ENCODE peak calls at places on chromosomes 13 and 19, in nine cellular contexts. O, H, A, I, K, G, C, Z and W are unnamed samples.

GRCh38 chr13:87536899-87537298 is 134.3 kb upstream of the SLITRK5 start:
- DNase-seq in O (no peak), H (no peak), A (no peak), I (no peak), K (no peak), G (no peak), C (no peak), Z (no peak), W (no peak)

GRCh38 chr13:102286326-102286725 is 115.5 kb downstream of the FGF14 start:
- DNase-seq in O (no peak), H (no peak), A (peak), I (no peak), K (no peak), G (peak), C (peak), Z (peak), W (no peak)

GRCh38 chr13:95809429-95809828 is 132.5 kb downstream of the DNAJC3 start:
- DNase-seq in O (no peak), H (peak), A (no peak), I (no peak), K (no peak), G (no peak), C (no peak), Z (no peak), W (no peak)

GRCh38 chr19:47310819-47311218 is 1.2 kb downstream of the C5AR1 start:
- DNase-seq in O (no peak), H (no peak), A (peak), I (no peak), K (no peak), G (peak), C (peak), Z (peak), W (no peak)

GRCh38 chr13:84362777-84363176 is 480.5 kb upstream of the SLITRK1 start:
- DNase-seq in O (no peak), H (no peak), A (no peak), I (no peak), K (no peak), G (no peak), C (peak), Z (no peak), W (no peak)

GRCh38 chr13:35797244-35797643 is 320.8 kb upstream of the MAB21L1 start:
- DNase-seq in O (no peak), H (no peak), A (no peak), I (no peak), K (no peak), G (no peak), C (no peak), Z (no peak), W (no peak)

GRCh38 chr13:41505209-41505835 is 48.0 kb downstream of the RGCC start:
- DNase-seq in O (no peak), H (no peak), A (peak), I (no peak), K (no peak), G (no peak), C (peak), Z (peak), W (no peak)

GRCh38 chr13:33164331-33164730 is 121.2 kb downstream of the STARD13 start:
- DNase-seq in O (no peak), H (no peak), A (no peak), I (no peak), K (no peak), G (peak), C (no peak), Z (no peak), W (no peak)

GRCh38 chr19:54606891-54607781 is 13.7 kb downstream of the LILRA1 start:
- DNase-seq in O (no peak), H (no peak), A (no peak), I (no peak), K (no peak), G (no peak), C (no peak), Z (no peak), W (no peak)

GRCh38 chr13:74575729-74576125 is 441.5 kb upstream of the KLF12 start:
- DNase-seq in O (peak), H (peak), A (peak), I (no peak), K (peak), G (no peak), C (peak), Z (peak), W (no peak)

GRCh38 chr19:47036233-47036651 is 12.2 kb downstream of the TMEM160 start:
- DNase-seq in O (peak), H (peak), A (no peak), I (no peak), K (no peak), G (no peak), C (peak), Z (peak), W (peak)

GRCh38 chr19:50696065-50696425 is 23.6 kb downstream of the SHANK1 start:
- DNase-seq in O (no peak), H (no peak), A (no peak), I (no peak), K (no peak), G (no peak), C (no peak), Z (no peak), W (no peak)
- H3K9ac ChIP-seq in O (no peak), H (no peak), A (no peak), I (no peak), K (peak), G (no peak), C (no peak), Z (no peak), W (no peak)

GRCh38 chr13:45046445-45046844 is 57.1 kb downstream of the GPALPP1 start:
- DNase-seq in O (no peak), H (no peak), A (no peak), I (no peak), K (no peak), G (no peak), C (no peak), Z (no peak), W (no peak)

GRCh38 chr13:45040173-45040572 is 50.8 kb downstream of the GPALPP1 start:
- DNase-seq in O (no peak), H (no peak), A (no peak), I (no peak), K (no peak), G (no peak), C (no peak), Z (no peak), W (no peak)

GRCh38 chr13:45040626-45041025 is 51.3 kb downstream of the GPALPP1 start:
- DNase-seq in O (no peak), H (no peak), A (peak), I (no peak), K (no peak), G (no peak), C (peak), Z (peak), W (no peak)

GRCh38 chr13:45047394-45048328 is 58.3 kb downstream of the GPALPP1 start:
- DNase-seq in O (peak), H (peak), A (peak), I (peak), K (peak), G (peak), C (peak), Z (peak), W (peak)

DNA sequence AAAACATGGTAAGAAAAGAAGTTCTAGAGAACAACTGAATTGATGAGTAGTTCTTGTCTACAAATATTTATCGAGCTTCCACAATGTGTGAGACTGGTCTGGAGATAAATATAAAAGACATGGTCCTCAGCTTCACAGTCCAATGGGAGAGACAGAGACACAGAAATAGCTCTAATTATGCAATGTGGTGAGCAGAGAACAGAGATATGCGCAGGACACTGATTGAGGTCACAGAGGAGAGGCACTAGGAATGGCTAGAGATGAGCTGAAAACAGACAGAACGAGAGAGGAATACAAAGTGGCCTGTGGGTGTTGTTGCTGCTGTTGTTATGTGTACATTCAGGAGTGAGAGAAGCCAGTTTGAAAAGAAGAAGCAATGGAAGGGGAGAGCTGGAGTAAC is 53.2 kb downstream of the GPALPP1 start:
- DNase-seq in O (no peak), H (no peak), A (no peak), I (no peak), K (no peak), G (no peak), C (peak), Z (no peak), W (no peak)
- H3K4me2 ChIP-seq in O (no peak), H (no peak), A (no peak), I (no peak), K (no peak), G (no peak), C (no peak), Z (no peak), W (no peak)

GRCh38 chr19:43751466-43752220 is 3.1 kb downstream of the SMG9 start:
- DNase-seq in O (no peak), H (no peak), A (no peak), I (no peak), K (no peak), G (no peak), C (peak), Z (peak), W (no peak)
- H3K27ac ChIP-seq in O (no peak), H (no peak), A (no peak), I (peak), K (no peak), G (no peak), C (peak), Z (no peak), W (no peak)

DNA sequence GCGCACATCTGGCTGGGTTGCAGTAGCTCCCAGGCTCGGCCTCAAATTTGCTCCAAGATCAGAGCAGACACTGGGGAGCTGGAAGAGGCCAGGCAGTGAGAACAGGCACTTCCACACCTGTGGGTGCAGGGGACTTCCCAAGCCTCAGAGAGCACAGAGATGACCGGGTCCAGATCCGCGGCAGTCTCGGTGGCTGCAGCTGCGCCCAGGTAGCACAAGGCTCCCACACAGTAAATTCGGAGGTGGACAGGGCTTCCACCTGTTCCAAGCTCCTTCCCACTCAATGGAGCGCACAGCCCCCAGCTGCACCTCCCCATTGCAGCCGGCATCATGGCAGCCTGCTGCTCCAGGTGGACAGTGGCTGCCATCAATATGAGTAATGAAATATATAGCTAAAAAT is 1417.4 kb upstream of the SLC10A2 start:
- DNase-seq in O (no peak), H (no peak), A (no peak), I (no peak), K (no peak), G (no peak), C (no peak), Z (no peak), W (no peak)
- H3K9ac ChIP-seq in O (no peak), H (no peak), A (no peak), I (no peak), K (no peak), G (no peak), C (no peak), Z (no peak), W (no peak)

DNA sequence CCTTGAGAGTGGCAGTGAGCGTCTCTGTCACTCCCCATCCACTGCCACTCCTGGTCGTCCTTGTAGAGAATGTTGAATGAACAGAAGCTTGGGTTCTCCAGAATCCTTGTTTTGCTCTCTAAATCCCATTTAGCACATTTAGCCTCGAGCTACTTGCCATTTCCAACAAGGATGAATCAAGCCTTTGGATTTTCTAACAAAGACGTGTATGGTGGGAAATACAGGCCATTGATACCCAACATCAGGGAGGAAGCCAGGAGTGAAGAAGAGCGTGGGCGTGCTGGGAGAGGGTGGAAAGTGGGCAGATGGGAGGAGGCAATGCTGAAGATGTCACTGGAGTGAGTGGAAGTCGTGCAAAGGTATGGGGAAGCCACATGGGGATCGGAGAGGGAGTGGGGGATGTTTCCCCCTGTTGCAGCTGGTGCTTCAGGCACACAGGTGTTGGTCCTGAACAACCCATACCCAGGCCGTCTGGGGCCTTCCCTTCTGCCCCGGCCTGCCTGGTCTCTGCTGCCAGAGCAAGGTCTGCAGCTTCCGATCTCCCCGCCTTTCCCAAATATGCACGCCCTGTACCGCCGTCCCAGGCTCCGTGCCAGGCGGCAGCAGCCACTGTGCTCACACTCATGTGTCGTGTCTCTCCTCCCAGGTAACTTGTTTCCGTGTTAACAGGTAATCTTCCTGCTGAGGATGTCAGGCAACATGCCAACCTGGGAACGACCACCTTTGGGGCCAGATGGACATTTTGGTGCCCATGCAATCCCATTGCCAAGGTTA is 48.7 kb downstream of the ZIC5 start:
- DNase-seq in O (no peak), H (no peak), A (no peak), I (no peak), K (no peak), G (no peak), C (no peak), Z (no peak), W (no peak)
- H3K4me2 ChIP-seq in O (no peak), H (no peak), A (no peak), I (no peak), K (no peak), G (peak), C (no peak), Z (no peak), W (no peak)

GRCh38 chr19:6062274-6062673 is 48.0 kb downstream of the RFX2 start:
- DNase-seq in O (no peak), H (no peak), A (no peak), I (no peak), K (no peak), G (no peak), C (peak), Z (no peak), W (no peak)
- H3K27ac ChIP-seq in O (no peak), H (no peak), A (no peak), I (no peak), K (no peak), G (no peak), C (no peak), Z (no peak), W (no peak)

GRCh38 chr19:38422405-38422804 is 3.6 kb downstream of the RASGRP4 start:
- DNase-seq in O (no peak), H (no peak), A (no peak), I (no peak), K (no peak), G (no peak), C (no peak), Z (no peak), W (no peak)

GRCh38 chr19:38424272-38424671 is 1.7 kb downstream of the RASGRP4 start:
- DNase-seq in O (no peak), H (no peak), A (no peak), I (no peak), K (no peak), G (no peak), C (no peak), Z (no peak), W (no peak)

GRCh38 chr19:38425222-38425809 is 703 bp downstream of the RASGRP4 start:
- DNase-seq in O (no peak), H (no peak), A (no peak), I (no peak), K (no peak), G (no peak), C (no peak), Z (no peak), W (no peak)

GRCh38 chr19:38429055-38429810 is 3.2 kb upstream of the RASGRP4 start:
- DNase-seq in O (no peak), H (no peak), A (no peak), I (no peak), K (no peak), G (no peak), C (no peak), Z (no peak), W (no peak)

GRCh38 chr19:38425810-38426466 is at the start of gene RASGRP4:
- DNase-seq in O (peak), H (no peak), A (no peak), I (no peak), K (no peak), G (no peak), C (no peak), Z (no peak), W (no peak)
- H3K9ac ChIP-seq in O (no peak), H (no peak), A (no peak), I (no peak), K (no peak), G (no peak), C (no peak), Z (no peak), W (no peak)